ENCODE peak calls at places on chromosomes 11 and 22, in nine cellular contexts. G, V, B, P, K, I, E, Y and X are unnamed samples. For H3K27me3, the result is how much of the 10 kb centered on the place peaks cover.

GRCh38 chr22:24554316-24555159 is at the start of gene GUCD1:
- DNase-seq in I (no peak), K (no peak), V (peak), B (no peak), G (peak), P (no peak), E (peak), Y (no peak), X (no peak)

GRCh38 chr11:96124155-96124554 is 200.2 kb upstream of the MTMR2 start:
- DNase-seq in B (no peak), I (no peak), K (no peak), Y (no peak), G (no peak), E (no peak), V (no peak), P (no peak), X (no peak)

GRCh38 chr22:43217285-43218030 is 30.5 kb upstream of the TTLL12 start:
- DNase-seq in Y (no peak), G (no peak), K (no peak), V (no peak), B (no peak), I (no peak), P (no peak), E (no peak), X (no peak)

GRCh38 chr11:44766112-44766971 is 39.6 kb downstream of the TSPAN18 start:
- DNase-seq in Y (peak), E (no peak), B (no peak), V (no peak), K (peak), I (no peak), G (peak), P (no peak), X (no peak)

GRCh38 chr11:46119053-46119351 is 2.3 kb downstream of the PHF21A start:
- DNase-seq in V (peak), Y (no peak), G (no peak), B (no peak), I (no peak), K (no peak), P (no peak), E (no peak), X (no peak)

GRCh38 chr22:41324818-41325528 is 23.6 kb downstream of the ZC3H7B start:
- DNase-seq in P (no peak), Y (no peak), K (no peak), E (no peak), V (no peak), I (no peak), B (no peak), G (no peak), X (no peak)

GRCh38 chr11:65912840-65913239 is 6.0 kb downstream of the C11orf68 start:
- DNase-seq in G (peak), Y (no peak), B (no peak), E (no peak), K (no peak), I (no peak), V (no peak), P (peak), X (peak)

GRCh38 chr11:65525659-65526480 is 987 bp downstream of the SCYL1 start:
- DNase-seq in K (no peak), B (peak), E (no peak), I (no peak), G (no peak), Y (no peak), V (peak), P (no peak), X (no peak)

GRCh38 chr11:130431337-130431773 is 2.9 kb upstream of the ADAMTS8 start:
- DNase-seq in Y (peak), E (peak), P (no peak), V (peak), I (peak), G (peak), K (peak), B (peak), X (no peak)

GRCh38 chr22:37275622-37276021 is 6.7 kb upstream of the CYTH4 start:
- DNase-seq in V (peak), Y (no peak), E (no peak), B (no peak), G (no peak), P (no peak), K (no peak), I (no peak), X (no peak)

GRCh38 chr11:110711776-110712642 is at the start of gene ARHGAP20:
- DNase-seq in Y (peak), I (peak), V (no peak), B (peak), G (peak), E (peak), P (no peak), K (peak), X (no peak)

GRCh38 chr11:3370268-3370870 is 8.6 kb downstream of the ZNF195 start:
- DNase-seq in E (no peak), G (no peak), B (no peak), P (peak), K (no peak), I (no peak), Y (no peak), V (no peak), X (no peak)

GRCh38 chr22:30804626-30805025 is 110.0 kb downstream of the OSBP2 start:
- DNase-seq in V (no peak), K (no peak), Y (no peak), G (no peak), E (no peak), I (no peak), P (no peak), B (no peak), X (no peak)

GRCh38 chr22:30806391-30806861 is 111.8 kb downstream of the OSBP2 start:
- DNase-seq in G (peak), B (no peak), Y (no peak), I (no peak), P (peak), V (no peak), K (no peak), E (no peak), X (peak)

GRCh38 chr22:30801695-30802094 is 107.0 kb downstream of the OSBP2 start:
- DNase-seq in K (no peak), B (no peak), V (no peak), E (no peak), Y (no peak), G (no peak), I (no peak), P (no peak), X (no peak)

GRCh38 chr22:30802202-30803166 is 107.8 kb downstream of the OSBP2 start:
- DNase-seq in E (peak), I (peak), P (peak), K (peak), B (peak), V (peak), G (peak), Y (peak), X (peak)

GRCh38 chr22:30803679-30804078 is 109.0 kb downstream of the OSBP2 start:
- DNase-seq in Y (no peak), P (no peak), I (no peak), B (no peak), K (no peak), E (no peak), V (no peak), G (no peak), X (no peak)
- H3K27me3 ChIP-seq in Y (under half), P (under half), I (under half), B (under half), K (under half), E (under half), V (under half), G (under half), X (under half)

GRCh38 chr22:48541401-48542098 is 1286.1 kb downstream of the BRD1 start:
- DNase-seq in E (no peak), G (no peak), B (no peak), I (no peak), Y (no peak), V (peak), P (no peak), K (no peak), X (no peak)
- H3K27me3 ChIP-seq in E (under half), G (under half), B (under half), I (under half), Y (under half), V (under half), P (under half), K (under half), X (under half)

GRCh38 chr11:109019342-109019936 is 354.6 kb downstream of the DDX10 start:
- DNase-seq in K (no peak), Y (no peak), V (no peak), I (no peak), G (no peak), P (no peak), E (no peak), B (no peak), X (no peak)

GRCh38 chr11:109017489-109017888 is 352.6 kb downstream of the DDX10 start:
- DNase-seq in E (no peak), G (no peak), I (no peak), B (no peak), K (no peak), V (no peak), P (no peak), Y (no peak), X (no peak)

GRCh38 chr11:109018639-109019038 is 353.8 kb downstream of the DDX10 start:
- DNase-seq in I (no peak), B (no peak), G (no peak), K (no peak), P (no peak), Y (no peak), E (no peak), V (no peak), X (no peak)

GRCh38 chr11:109015283-109015682 is 350.4 kb downstream of the DDX10 start:
- DNase-seq in V (no peak), G (peak), P (peak), E (no peak), B (no peak), I (no peak), K (no peak), Y (no peak), X (no peak)

GRCh38 chr11:109016724-109017123 is 351.9 kb downstream of the DDX10 start:
- DNase-seq in B (no peak), E (no peak), G (no peak), I (no peak), V (no peak), K (no peak), Y (no peak), P (no peak), X (no peak)
- H3K27me3 ChIP-seq in B (under half), E (under half), G (under half), I (under half), V (under half), K (under half), Y (under half), P (under half), X (under half)

GRCh38 chr22:48902983-48903650 is 924.6 kb downstream of the BRD1 start:
- DNase-seq in E (no peak), I (no peak), B (peak), Y (no peak), P (no peak), G (no peak), K (no peak), V (no peak), X (no peak)
- H3K27me3 ChIP-seq in E (under half), I (under half), B (under half), Y (under half), P (under half), G (under half), K (under half), V (under half), X (under half)

GRCh38 chr11:1257366-1257765 is 34.5 kb downstream of the MUC5B start:
- DNase-seq in K (no peak), B (no peak), I (no peak), G (no peak), P (no peak), E (no peak), V (no peak), Y (no peak), X (no peak)
- H3K27me3 ChIP-seq in K (under half), B (under half), I (under half), G (under half), P (under half), E (under half), V (under half), Y (under half), X (under half)

DNA sequence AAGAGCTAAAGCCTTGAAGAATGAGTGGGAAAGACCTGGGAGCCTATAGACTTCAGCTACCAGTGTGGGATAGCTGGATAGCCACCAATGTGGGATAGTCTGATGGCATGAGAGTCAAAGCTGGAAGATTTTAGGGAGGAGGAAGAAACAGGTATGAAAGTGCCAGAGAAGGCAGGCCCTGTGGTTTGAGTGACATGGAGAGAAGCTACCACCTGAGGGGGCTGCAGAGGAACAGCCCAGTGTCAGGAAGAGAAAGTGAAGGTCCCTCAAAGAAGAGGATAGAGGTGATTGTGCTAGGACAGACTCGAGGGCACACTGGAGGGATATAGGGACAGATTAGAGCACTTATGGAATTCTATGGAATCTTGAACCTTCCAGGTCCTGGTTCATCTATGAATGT is 23.1 kb upstream of the PAX6 start:
- DNase-seq in P (no peak), V (no peak), K (no peak), G (no peak), B (no peak), I (no peak), Y (no peak), E (no peak), X (no peak)
- H3K27me3 ChIP-seq in P (half or more), V (under half), K (half or more), G (under half), B (half or more), I (under half), Y (under half), E (under half), X (half or more)

DNA sequence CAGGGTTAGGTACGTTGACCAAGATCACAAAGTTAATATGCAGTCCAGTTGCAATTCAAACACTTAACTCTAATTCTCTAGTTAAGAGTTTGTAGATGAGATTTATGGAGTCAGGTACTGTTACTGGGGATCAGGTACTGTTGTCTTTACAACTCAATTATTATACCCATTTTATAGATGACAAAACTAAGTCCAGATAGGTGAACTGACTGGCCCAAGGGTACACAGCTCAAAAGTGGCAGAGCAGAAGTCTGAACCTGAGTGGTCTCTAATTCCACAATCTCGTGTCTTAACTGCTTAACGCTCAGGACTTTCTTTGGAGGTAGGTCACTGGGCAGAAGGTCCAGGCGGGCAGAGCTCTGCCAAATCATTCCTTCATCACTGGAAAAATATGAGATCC is 77.5 kb downstream of the DSCAML1 start:
- DNase-seq in P (no peak), V (no peak), K (no peak), Y (no peak), B (no peak), G (no peak), I (no peak), E (no peak), X (no peak)
- H3K27me3 ChIP-seq in P (under half), V (under half), K (under half), Y (under half), B (under half), G (under half), I (under half), E (under half), X (under half)